ENCODE peak calls at places on chromosomes 6 and 20, in eight cellular contexts. M, L, Z, V, A, T, J and C are unnamed samples. For H3K9me3, the result is how much of the 10 kb centered on the place peaks cover.

GRCh38 chr6:157951828-157952227 is 29.8 kb upstream of the SYNJ2 start:
- DNase-seq in M (no peak), L (no peak), Z (peak), V (no peak), A (no peak), T (no peak), J (no peak), C (no peak)

GRCh38 chr6:68572525-68572924 is 62.6 kb upstream of the ADGRB3 start:
- DNase-seq in M (no peak), L (no peak), Z (no peak), V (no peak), A (peak), T (no peak), J (no peak), C (no peak)

GRCh38 chr20:49610701-49611538 is 43.0 kb upstream of the PTGIS start:
- DNase-seq in M (peak), L (peak), Z (peak), V (peak), A (peak), T (peak), J (peak), C (peak)

GRCh38 chr20:3068986-3069900 is 2.2 kb upstream of the OXT start:
- DNase-seq in M (peak), L (peak), Z (no peak), V (peak), A (no peak), T (no peak), J (peak), C (no peak)

GRCh38 chr20:13212750-13213149 is 8.3 kb upstream of the ISM1 start:
- DNase-seq in M (no peak), L (no peak), Z (no peak), V (peak), A (no peak), T (no peak), J (no peak), C (no peak)

GRCh38 chr6:119351005-119351394 is 1.4 kb upstream of the MAN1A1 start:
- DNase-seq in M (no peak), L (no peak), Z (no peak), V (peak), A (no peak), T (no peak), J (no peak), C (no peak)

GRCh38 chr20:5864873-5865582 is 85.3 kb downstream of the TRMT6 start:
- DNase-seq in M (no peak), L (no peak), Z (no peak), V (no peak), A (no peak), T (no peak), J (no peak), C (no peak)

GRCh38 chr6:21942910-21943309 is 349.4 kb downstream of the SOX4 start:
- DNase-seq in M (no peak), L (no peak), Z (no peak), V (no peak), A (no peak), T (no peak), J (no peak), C (no peak)

GRCh38 chr6:166411271-166411670 is 28.5 kb upstream of the MPC1 start:
- DNase-seq in M (no peak), L (no peak), Z (no peak), V (no peak), A (no peak), T (no peak), J (no peak), C (no peak)

GRCh38 chr6:160071805-160072687 is 49.6 kb upstream of the SLC22A1 start:
- DNase-seq in M (no peak), L (no peak), Z (no peak), V (peak), A (no peak), T (no peak), J (no peak), C (no peak)

GRCh38 chr6:50452001-50452400 is 261.3 kb upstream of the TFAP2D start:
- DNase-seq in M (no peak), L (no peak), Z (no peak), V (no peak), A (no peak), T (no peak), J (no peak), C (no peak)

GRCh38 chr6:87118054-87118453 is 23.1 kb upstream of the CGA start:
- DNase-seq in M (no peak), L (no peak), Z (no peak), V (no peak), A (no peak), T (no peak), J (no peak), C (no peak)

GRCh38 chr6:165895421-165896165 is 232.6 kb upstream of the PDE10A start:
- DNase-seq in M (no peak), L (no peak), Z (no peak), V (no peak), A (no peak), T (no peak), J (no peak), C (no peak)

GRCh38 chr6:4712291-4712690 is 63.9 kb upstream of the CDYL start:
- DNase-seq in M (no peak), L (no peak), Z (no peak), V (no peak), A (no peak), T (no peak), J (no peak), C (no peak)

GRCh38 chr6:145086197-145086596 is 649.1 kb downstream of the EPM2A start:
- DNase-seq in M (no peak), L (no peak), Z (no peak), V (peak), A (no peak), T (no peak), J (no peak), C (no peak)

GRCh38 chr6:11174245-11174616 is 58.2 kb downstream of the NEDD9 start:
- DNase-seq in M (peak), L (no peak), Z (no peak), V (no peak), A (no peak), T (no peak), J (no peak), C (no peak)

GRCh38 chr6:125789576-125790402 is 971 bp upstream of the NCOA7 start:
- DNase-seq in M (peak), L (peak), Z (peak), V (peak), A (peak), T (peak), J (peak), C (no peak)

GRCh38 chr6:129498556-129498940 is 211.4 kb downstream of the ARHGAP18 start:
- DNase-seq in M (no peak), L (no peak), Z (no peak), V (peak), A (no peak), T (no peak), J (no peak), C (no peak)

GRCh38 chr6:155274533-155274932 is 10.7 kb downstream of the CLDN20 start:
- DNase-seq in M (no peak), L (no peak), Z (no peak), V (peak), A (no peak), T (no peak), J (no peak), C (no peak)

GRCh38 chr6:127458817-127459216 is 372 bp downstream of the KIAA0408 start:
- DNase-seq in M (no peak), L (no peak), Z (no peak), V (peak), A (peak), T (no peak), J (no peak), C (no peak)

GRCh38 chr6:165814669-165815068 is 151.6 kb upstream of the PDE10A start:
- DNase-seq in M (no peak), L (no peak), Z (no peak), V (no peak), A (no peak), T (no peak), J (no peak), C (no peak)

GRCh38 chr20:6765469-6766058 is 1.9 kb upstream of the BMP2 start:
- DNase-seq in M (no peak), L (no peak), Z (no peak), V (peak), A (peak), T (no peak), J (no peak), C (no peak)

GRCh38 chr6:30238178-30238795 is 25.1 kb upstream of the TRIM26 start:
- DNase-seq in M (no peak), L (peak), Z (no peak), V (peak), A (no peak), T (no peak), J (peak), C (no peak)

GRCh38 chr6:104462811-104463599 is 396.7 kb downstream of the HACE1 start:
- DNase-seq in M (no peak), L (no peak), Z (no peak), V (peak), A (no peak), T (no peak), J (no peak), C (no peak)

GRCh38 chr6:106450645-106451044 is 90.1 kb downstream of the CRYBG1 start:
- DNase-seq in M (no peak), L (no peak), Z (no peak), V (no peak), A (no peak), T (no peak), J (no peak), C (no peak)

GRCh38 chr6:134437376-134437775 is 119.5 kb upstream of the SGK1 start:
- DNase-seq in M (no peak), L (no peak), Z (peak), V (no peak), A (no peak), T (no peak), J (peak), C (no peak)

GRCh38 chr20:52682271-52682670 is 289.9 kb upstream of the TSHZ2 start:
- DNase-seq in M (no peak), L (no peak), Z (no peak), V (no peak), A (no peak), T (no peak), J (no peak), C (no peak)

GRCh38 chr6:72811971-72812421 is 190.1 kb downstream of the KCNQ5 start:
- DNase-seq in M (no peak), L (no peak), Z (no peak), V (peak), A (no peak), T (no peak), J (no peak), C (no peak)

GRCh38 chr6:148289153-148289552 is 53.5 kb upstream of the SASH1 start:
- DNase-seq in M (no peak), L (no peak), Z (no peak), V (no peak), A (no peak), T (no peak), J (no peak), C (no peak)

GRCh38 chr6:168585441-168585840 is 144.5 kb downstream of the SMOC2 start:
- DNase-seq in M (peak), L (no peak), Z (no peak), V (no peak), A (no peak), T (no peak), J (no peak), C (no peak)
- H3K9me3 ChIP-seq in M (under half), L (under half), Z (under half), V (under half), A (under half), T (under half), J (under half), C (under half)

DNA sequence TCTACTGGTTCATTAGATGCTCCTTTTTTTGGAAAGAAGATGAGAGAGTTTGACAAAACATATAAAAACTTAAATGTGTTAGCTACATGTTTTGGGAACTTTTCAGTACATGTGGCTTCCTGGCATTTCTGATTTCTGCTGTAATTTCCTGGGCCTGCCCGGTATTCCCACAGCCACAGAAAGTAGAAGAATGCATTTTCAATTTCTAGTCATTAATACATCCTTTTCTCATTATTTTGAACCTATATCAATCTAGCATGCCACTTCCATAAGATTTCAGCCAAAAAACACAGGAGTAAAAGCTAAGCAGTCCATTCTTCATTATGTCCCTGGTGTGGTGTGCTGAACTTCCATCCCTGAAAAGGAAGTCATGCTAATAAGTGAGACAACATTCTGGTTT is 198.3 kb downstream of the WDR27 start:
- DNase-seq in M (no peak), L (no peak), Z (no peak), V (no peak), A (no peak), T (no peak), J (no peak), C (no peak)
- H3K9me3 ChIP-seq in M (under half), L (under half), Z (under half), V (under half), A (under half), T (under half), J (under half), C (under half)

DNA sequence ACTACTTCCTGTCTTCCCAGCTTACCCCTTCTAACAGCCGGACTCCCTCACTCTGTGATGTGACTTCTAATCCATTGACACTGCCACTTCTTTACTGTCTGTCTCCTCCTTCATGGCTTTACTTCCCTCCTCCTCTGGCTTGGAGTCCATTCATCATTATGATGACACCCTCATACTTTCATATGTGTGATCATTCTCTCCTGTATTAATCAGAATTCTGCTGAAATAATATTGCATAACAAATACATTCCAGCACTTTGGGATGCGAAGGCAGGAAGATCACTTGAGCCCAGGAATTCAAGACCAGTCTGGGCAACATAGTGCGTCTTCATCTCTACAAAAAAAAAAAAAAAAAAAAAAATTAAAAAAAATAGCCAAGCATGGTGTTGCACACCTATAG is 147.9 kb upstream of the BTBD3 start:
- DNase-seq in M (no peak), L (no peak), Z (no peak), V (no peak), A (no peak), T (no peak), J (no peak), C (no peak)
- H3K9me3 ChIP-seq in M (under half), L (under half), Z (under half), V (under half), A (under half), T (under half), J (under half), C (under half)

GRCh38 chr6:124677874-124678273 is 284.4 kb upstream of the RNF217 start:
- DNase-seq in M (no peak), L (no peak), Z (no peak), V (no peak), A (no peak), T (no peak), J (no peak), C (no peak)
- H3K9me3 ChIP-seq in M (under half), L (under half), Z (under half), V (under half), A (under half), T (half or more), J (under half), C (under half)

GRCh38 chr20:55140631-55141030 is 665.2 kb downstream of the DOK5 start:
- DNase-seq in M (no peak), L (no peak), Z (no peak), V (no peak), A (no peak), T (no peak), J (no peak), C (no peak)
- H3K9me3 ChIP-seq in M (under half), L (under half), Z (under half), V (under half), A (under half), T (under half), J (under half), C (under half)

DNA sequence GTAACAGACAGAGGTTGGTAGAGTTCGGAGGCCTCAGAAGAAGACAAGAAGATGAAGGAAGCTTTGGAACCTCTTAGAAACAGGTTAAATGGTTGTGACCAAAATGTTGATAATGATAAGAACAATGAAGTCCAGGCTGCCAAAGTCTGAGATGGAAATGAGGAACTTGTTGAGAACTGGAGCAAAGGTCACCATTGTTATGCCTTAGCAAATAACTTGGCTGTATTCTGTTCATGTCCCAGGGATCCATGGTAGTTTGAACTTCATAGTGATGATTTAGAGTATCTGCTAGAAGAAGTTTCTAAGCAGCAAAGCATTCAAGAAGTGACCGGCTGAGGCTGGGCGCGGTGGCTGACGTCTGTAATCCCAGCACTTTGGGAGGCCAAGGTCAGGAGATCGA is 11.1 kb upstream of the LSM14B start:
- DNase-seq in M (no peak), L (no peak), Z (no peak), V (no peak), A (no peak), T (no peak), J (no peak), C (no peak)
- H3K9me3 ChIP-seq in M (under half), L (under half), Z (half or more), V (under half), A (under half), T (half or more), J (half or more), C (under half)

GRCh38 chr6:24469829-24470228 is 19.5 kb downstream of the GPLD1 start:
- DNase-seq in M (no peak), L (no peak), Z (no peak), V (peak), A (no peak), T (no peak), J (no peak), C (no peak)
- H3K9me3 ChIP-seq in M (under half), L (under half), Z (under half), V (under half), A (under half), T (under half), J (under half), C (under half)

GRCh38 chr20:60819511-60819910 is 432.6 kb upstream of the CDH4 start:
- DNase-seq in M (no peak), L (no peak), Z (no peak), V (no peak), A (peak), T (no peak), J (no peak), C (no peak)
- H3K9me3 ChIP-seq in M (under half), L (under half), Z (under half), V (under half), A (under half), T (under half), J (under half), C (under half)

GRCh38 chr20:55528482-55528881 is 476.8 kb downstream of the CBLN4 start:
- DNase-seq in M (no peak), L (no peak), Z (no peak), V (no peak), A (no peak), T (no peak), J (no peak), C (no peak)

GRCh38 chr20:55535366-55535765 is 470.0 kb downstream of the CBLN4 start:
- DNase-seq in M (no peak), L (no peak), Z (no peak), V (no peak), A (no peak), T (no peak), J (no peak), C (no peak)

GRCh38 chr20:55533601-55534000 is 471.7 kb downstream of the CBLN4 start:
- DNase-seq in M (no peak), L (no peak), Z (no peak), V (no peak), A (no peak), T (no peak), J (no peak), C (no peak)

GRCh38 chr20:55530763-55531162 is 474.6 kb downstream of the CBLN4 start:
- DNase-seq in M (no peak), L (no peak), Z (no peak), V (no peak), A (no peak), T (no peak), J (no peak), C (no peak)
- H3K9me3 ChIP-seq in M (under half), L (under half), Z (under half), V (under half), A (under half), T (under half), J (under half), C (under half)